ENCODE peak calls at places on chromosomes 5 and 9, in five cellular contexts. N is A549, P is HepG2, G is K562, R is WTC11. S is an unnamed sample.

GRCh38 chr5:151189151-151189550 is 31.6 kb upstream of the ANXA6 start:
- DNase-seq in N (no peak), P (no peak), G (no peak), R (no peak), S (no peak)

GRCh38 chr5:114319236-114319635 is 42.6 kb upstream of the KCNN2 start:
- DNase-seq in N (no peak), P (no peak), G (no peak), R (no peak), S (no peak)

GRCh38 chr9:90523953-90524352 is 118.7 kb downstream of the DIRAS2 start:
- DNase-seq in N (no peak), P (no peak), G (no peak), R (no peak), S (no peak)

GRCh38 chr5:91468643-91469422 is 85.7 kb upstream of the ARRDC3 start:
- DNase-seq in N (no peak), P (no peak), G (no peak), R (no peak), S (no peak)

GRCh38 chr5:181234116-181234454 is 9.6 kb downstream of the RACK1 start:
- DNase-seq in N (no peak), P (no peak), G (no peak), R (no peak), S (no peak)

GRCh38 chr9:80794197-80794596 is 895.1 kb downstream of the TLE1 start:
- DNase-seq in N (no peak), P (no peak), G (no peak), R (no peak), S (no peak)

GRCh38 chr5:147168578-147169327 is 66.1 kb upstream of the STK32A start:
- DNase-seq in N (no peak), P (peak), G (no peak), R (no peak), S (no peak)

GRCh38 chr9:92589918-92590317 is 54.1 kb upstream of the ECM2 start:
- DNase-seq in N (no peak), P (no peak), G (no peak), R (no peak), S (no peak)

GRCh38 chr5:180070726-180071417 is 687 bp downstream of the RNF130 start:
- DNase-seq in N (peak), P (no peak), G (peak), R (no peak), S (no peak)

GRCh38 chr5:55037046-55037771 is 13.2 kb downstream of the GZMK start:
- DNase-seq in N (no peak), P (no peak), G (no peak), R (peak), S (no peak)
- TF ChIP-seq ESRRA in N (no peak), P (no peak), G (no peak), R (no peak), S (no peak)

GRCh38 chr5:13866792-13867191 is 77.7 kb downstream of the DNAH5 start:
- DNase-seq in N (peak), P (peak), G (peak), R (peak), S (no peak)
- TF ChIP-seq ESRRA in N (no peak), P (no peak), G (no peak), R (no peak), S (no peak)

GRCh38 chr9:108035485-108035884 is 545.9 kb upstream of the KLF4 start:
- DNase-seq in N (no peak), P (no peak), G (no peak), R (no peak), S (no peak)
- TF ChIP-seq ESRRA in N (no peak), P (no peak), G (no peak), R (no peak), S (no peak)

DNA sequence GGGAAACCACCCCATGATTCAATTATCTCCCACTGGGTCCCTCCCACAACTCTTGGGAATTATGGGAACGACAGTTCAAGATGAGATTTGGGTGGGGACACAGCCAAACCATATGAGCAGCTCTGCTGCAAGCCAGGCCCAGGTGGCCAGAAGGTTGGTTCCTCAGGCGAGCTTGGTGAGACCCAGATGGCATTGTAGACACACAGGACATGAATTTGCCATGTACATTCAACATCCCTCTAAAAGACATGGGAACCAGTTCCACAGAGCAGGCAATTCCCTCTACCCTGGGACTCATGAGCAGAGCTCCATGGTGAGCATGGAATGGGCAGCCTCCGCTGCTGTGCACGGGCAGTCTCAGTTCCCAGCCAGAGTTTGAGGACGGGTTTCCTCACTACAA is 53.3 kb downstream of the NSUN2 start:
- DNase-seq in N (no peak), P (no peak), G (no peak), R (no peak), S (no peak)
- TF ChIP-seq ESRRA in N (no peak), P (no peak), G (no peak), R (no peak), S (no peak)

DNA sequence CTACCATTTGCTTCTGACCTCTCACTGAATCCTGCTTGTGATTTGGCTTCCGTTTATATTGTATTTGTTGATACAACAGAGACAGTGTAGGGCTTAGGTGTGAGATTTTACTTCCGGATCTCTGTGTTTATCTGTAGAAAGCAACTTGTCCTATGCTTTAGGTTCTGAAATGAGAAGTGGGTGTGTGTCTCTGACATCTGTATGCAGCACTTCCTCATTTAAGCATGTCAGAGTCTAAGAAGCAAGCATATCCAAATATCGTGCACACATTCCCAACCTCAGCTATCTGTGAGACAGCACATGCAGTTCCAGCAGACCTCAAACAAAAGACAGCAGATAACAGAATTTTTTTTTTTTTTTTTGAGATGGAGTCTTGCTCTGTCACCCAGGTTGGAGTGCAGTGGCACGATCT is 16.3 kb downstream of the KLF9 start:
- DNase-seq in N (no peak), P (no peak), G (peak), R (no peak), S (peak)
- TF ChIP-seq ESRRA in N (no peak), P (no peak), G (peak), R (no peak), S (no peak)

DNA sequence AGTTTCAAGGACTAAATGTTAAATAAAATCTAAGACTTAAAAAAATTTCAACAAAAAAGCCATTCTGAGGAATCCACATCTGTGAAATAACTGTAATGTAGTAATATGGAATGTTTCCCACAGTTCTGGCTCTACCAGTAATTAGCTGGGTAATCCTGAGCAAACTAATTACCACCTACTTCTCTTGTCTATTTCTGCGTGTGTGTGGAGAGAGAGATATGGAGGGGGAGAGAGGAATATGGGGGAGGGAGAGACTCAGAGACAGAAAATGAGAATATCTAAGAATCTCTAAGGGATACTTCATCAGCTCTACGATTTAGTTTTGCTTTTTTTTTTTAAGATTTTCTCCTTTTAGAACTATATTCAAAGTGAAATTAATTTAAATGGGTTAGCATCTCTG is 28.0 kb downstream of the TBCA start:
- DNase-seq in N (no peak), P (no peak), G (peak), R (no peak), S (no peak)
- TF ChIP-seq ESRRA in N (no peak), P (no peak), G (no peak), R (no peak), S (no peak)

GRCh38 chr9:119639287-119639955 is 270.2 kb upstream of the BRINP1 start:
- DNase-seq in N (no peak), P (no peak), G (no peak), R (no peak), S (no peak)
- TF ChIP-seq ESRRA in N (no peak), P (no peak), G (no peak), R (no peak), S (no peak)

DNA sequence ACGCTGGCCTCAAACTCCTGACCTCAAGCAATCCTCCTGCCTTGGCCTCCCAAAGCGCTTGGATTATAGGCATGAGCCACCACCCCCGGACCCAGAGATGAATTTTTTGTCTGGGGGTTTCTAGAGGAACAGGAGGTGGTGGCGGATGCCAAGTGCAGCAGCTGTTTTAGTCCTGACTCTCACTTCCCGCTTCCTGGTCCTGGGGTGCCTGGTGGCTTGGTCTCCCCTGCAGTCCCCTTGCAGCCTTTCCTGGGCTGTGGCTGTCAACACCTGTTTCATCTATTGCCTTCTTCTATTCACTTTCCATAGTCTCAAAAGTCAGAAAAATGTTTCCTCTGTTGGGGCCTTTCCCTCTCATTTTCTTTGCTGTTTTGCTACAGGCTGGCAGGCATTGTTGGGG is 6.5 kb upstream of the NHP2 start:
- DNase-seq in N (no peak), P (no peak), G (no peak), R (no peak), S (no peak)
- TF ChIP-seq ESRRA in N (no peak), P (no peak), G (no peak), R (no peak), S (no peak)